ENCODE peak calls at places on chromosome 12, in eight cellular contexts. One of them, this sample, is unnamed.

GRCh38 chr12:94621662-94622359 is 28.5 kb downstream of the TMCC3 start:
- DNase-seq in natural killer cell: no peak
- DNase-seq in mammary epithelial cell: peak; percentile 99
- DNase-seq in PC-9: peak; percentile 93
- DNase-seq in heart right ventricle: no peak
- DNase-seq in H1: no peak
- DNase-seq in HFFc6: no peak
- DNase-seq in BE2C: no peak
- DNase-seq in this sample: no peak

GRCh38 chr12:92218394-92219077 is 72.9 kb upstream of the BTG1 start:
- DNase-seq in PC-9: no peak
- DNase-seq in natural killer cell: no peak
- DNase-seq in mammary epithelial cell: no peak
- DNase-seq in HFFc6: no peak
- DNase-seq in H1: no peak
- DNase-seq in BE2C: no peak
- DNase-seq in heart right ventricle: no peak
- DNase-seq in this sample: no peak

GRCh38 chr12:62761658-62762057 is 173.3 kb downstream of the PPM1H start:
- DNase-seq in BE2C: no peak
- DNase-seq in mammary epithelial cell: no peak
- DNase-seq in natural killer cell: no peak
- DNase-seq in HFFc6: no peak
- DNase-seq in PC-9: no peak
- DNase-seq in heart right ventricle: no peak
- DNase-seq in H1: no peak
- DNase-seq in this sample: no peak

GRCh38 chr12:47449797-47450196 is 256.0 kb downstream of the RPAP3 start:
- DNase-seq in mammary epithelial cell: no peak
- DNase-seq in HFFc6: no peak
- DNase-seq in H1: no peak
- DNase-seq in heart right ventricle: no peak
- DNase-seq in natural killer cell: no peak
- DNase-seq in PC-9: no peak
- DNase-seq in BE2C: no peak
- DNase-seq in this sample: no peak

GRCh38 chr12:452667-453210 is 7.0 kb upstream of the B4GALNT3 start:
- DNase-seq in PC-9: no peak
- DNase-seq in natural killer cell: peak; percentile 23
- DNase-seq in mammary epithelial cell: no peak
- DNase-seq in heart right ventricle: peak; percentile 55
- DNase-seq in BE2C: peak; percentile 40
- DNase-seq in HFFc6: no peak
- DNase-seq in H1: no peak
- DNase-seq in this sample: no peak

GRCh38 chr12:114166360-114166759 is 200.2 kb upstream of the RBM19 start:
- DNase-seq in natural killer cell: no peak
- DNase-seq in BE2C: peak; percentile 47
- DNase-seq in mammary epithelial cell: no peak
- DNase-seq in PC-9: no peak
- DNase-seq in heart right ventricle: no peak
- DNase-seq in HFFc6: peak; percentile 32
- DNase-seq in H1: peak; percentile 38
- DNase-seq in this sample: peak; percentile 62

GRCh38 chr12:115341442-115341841 is 657.5 kb upstream of the TBX3 start:
- DNase-seq in BE2C: no peak
- DNase-seq in heart right ventricle: peak; percentile 23
- DNase-seq in HFFc6: peak; percentile 99
- DNase-seq in natural killer cell: no peak
- DNase-seq in PC-9: no peak
- DNase-seq in mammary epithelial cell: peak; percentile 100
- DNase-seq in H1: no peak
- DNase-seq in this sample: no peak

GRCh38 chr12:42812086-42812485 is 222.5 kb upstream of the PRICKLE1 start:
- DNase-seq in natural killer cell: no peak
- DNase-seq in mammary epithelial cell: no peak
- DNase-seq in H1: no peak
- DNase-seq in BE2C: no peak
- DNase-seq in heart right ventricle: no peak
- DNase-seq in PC-9: no peak
- DNase-seq in HFFc6: no peak
- DNase-seq in this sample: no peak

GRCh38 chr12:32418221-32418620 is 18.9 kb downstream of the FGD4 start:
- DNase-seq in PC-9: no peak
- DNase-seq in mammary epithelial cell: no peak
- DNase-seq in heart right ventricle: no peak
- DNase-seq in HFFc6: no peak
- DNase-seq in natural killer cell: no peak
- DNase-seq in H1: no peak
- DNase-seq in BE2C: no peak
- DNase-seq in this sample: no peak

GRCh38 chr12:71354871-71355270 is 84.7 kb upstream of the LGR5 start:
- DNase-seq in natural killer cell: no peak
- DNase-seq in HFFc6: no peak
- DNase-seq in H1: no peak
- DNase-seq in heart right ventricle: no peak
- DNase-seq in PC-9: no peak
- DNase-seq in mammary epithelial cell: no peak
- DNase-seq in BE2C: no peak
- DNase-seq in this sample: no peak

GRCh38 chr12:106032141-106032925 is 106.4 kb downstream of the NUAK1 start:
- DNase-seq in natural killer cell: no peak
- DNase-seq in mammary epithelial cell: peak; percentile 7
- DNase-seq in heart right ventricle: no peak
- DNase-seq in PC-9: no peak
- DNase-seq in BE2C: no peak
- DNase-seq in HFFc6: no peak
- DNase-seq in H1: no peak
- DNase-seq in this sample: no peak

GRCh38 chr12:57902371-57903042 is 38.9 kb upstream of the ATP23 start:
- DNase-seq in PC-9: no peak
- DNase-seq in mammary epithelial cell: no peak
- DNase-seq in natural killer cell: no peak
- DNase-seq in H1: no peak
- DNase-seq in heart right ventricle: no peak
- DNase-seq in HFFc6: peak; percentile 13
- DNase-seq in BE2C: no peak
- DNase-seq in this sample: no peak

GRCh38 chr12:109714141-109714912 is 702 bp downstream of the FAM222A start:
- DNase-seq in natural killer cell: peak; percentile 54
- DNase-seq in BE2C: peak; percentile 84
- DNase-seq in mammary epithelial cell: peak; percentile 46
- DNase-seq in PC-9: no peak
- DNase-seq in H1: no peak
- DNase-seq in HFFc6: no peak
- DNase-seq in heart right ventricle: peak; percentile 72
- DNase-seq in this sample: peak; percentile 78

GRCh38 chr12:67039995-67040860 is 228.9 kb upstream of the CAND1 start:
- DNase-seq in mammary epithelial cell: no peak
- DNase-seq in HFFc6: no peak
- DNase-seq in natural killer cell: no peak
- DNase-seq in BE2C: no peak
- DNase-seq in heart right ventricle: no peak
- DNase-seq in PC-9: peak; percentile 69
- DNase-seq in H1: no peak
- DNase-seq in this sample: no peak

GRCh38 chr12:51922762-51923505 is 15.6 kb downstream of the ACVRL1 start:
- DNase-seq in PC-9: no peak
- DNase-seq in natural killer cell: no peak
- DNase-seq in heart right ventricle: no peak
- DNase-seq in BE2C: no peak
- DNase-seq in H1: no peak
- DNase-seq in HFFc6: peak; percentile 22
- DNase-seq in mammary epithelial cell: no peak
- DNase-seq in this sample: no peak
- TF ChIP-seq CTCF in PC-9: no peak
- TF ChIP-seq CTCF in natural killer cell: no peak
- TF ChIP-seq CTCF in heart right ventricle: peak; percentile 6
- TF ChIP-seq CTCF in BE2C: no peak
- TF ChIP-seq CTCF in H1: no peak
- TF ChIP-seq CTCF in HFFc6: no peak
- TF ChIP-seq CTCF in mammary epithelial cell: no peak
- TF ChIP-seq CTCF in this sample: no peak

DNA sequence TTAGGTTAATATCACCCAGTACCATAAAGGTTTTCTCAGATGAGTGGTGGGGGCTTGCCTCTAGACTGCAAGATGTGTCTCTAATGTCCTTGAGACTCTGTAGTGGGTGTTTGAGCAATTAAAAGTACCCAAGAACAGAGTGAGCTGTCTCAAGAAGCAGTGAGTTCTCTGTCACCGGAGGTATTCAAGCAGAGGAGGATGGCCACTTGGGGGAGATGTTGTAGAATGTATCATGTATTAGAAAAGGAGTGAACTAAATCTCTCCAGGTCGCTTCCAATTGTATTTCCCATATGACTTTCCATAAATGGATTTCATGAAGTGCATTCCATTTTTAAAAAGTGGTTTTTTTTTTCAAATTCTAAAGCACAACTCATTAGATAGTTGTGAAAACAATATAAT is 35.0 kb downstream of the SLC17A8 start:
- DNase-seq in H1: no peak
- DNase-seq in heart right ventricle: no peak
- DNase-seq in mammary epithelial cell: no peak
- DNase-seq in BE2C: no peak
- DNase-seq in PC-9: no peak
- DNase-seq in HFFc6: no peak
- DNase-seq in natural killer cell: no peak
- DNase-seq in this sample: no peak
- TF ChIP-seq CTCF in H1: peak; percentile 27
- TF ChIP-seq CTCF in heart right ventricle: peak; percentile 23
- TF ChIP-seq CTCF in mammary epithelial cell: peak; percentile 42
- TF ChIP-seq CTCF in BE2C: peak; percentile 10
- TF ChIP-seq CTCF in PC-9: no peak
- TF ChIP-seq CTCF in HFFc6: peak; percentile 18
- TF ChIP-seq CTCF in natural killer cell: no peak
- TF ChIP-seq CTCF in this sample: no peak

DNA sequence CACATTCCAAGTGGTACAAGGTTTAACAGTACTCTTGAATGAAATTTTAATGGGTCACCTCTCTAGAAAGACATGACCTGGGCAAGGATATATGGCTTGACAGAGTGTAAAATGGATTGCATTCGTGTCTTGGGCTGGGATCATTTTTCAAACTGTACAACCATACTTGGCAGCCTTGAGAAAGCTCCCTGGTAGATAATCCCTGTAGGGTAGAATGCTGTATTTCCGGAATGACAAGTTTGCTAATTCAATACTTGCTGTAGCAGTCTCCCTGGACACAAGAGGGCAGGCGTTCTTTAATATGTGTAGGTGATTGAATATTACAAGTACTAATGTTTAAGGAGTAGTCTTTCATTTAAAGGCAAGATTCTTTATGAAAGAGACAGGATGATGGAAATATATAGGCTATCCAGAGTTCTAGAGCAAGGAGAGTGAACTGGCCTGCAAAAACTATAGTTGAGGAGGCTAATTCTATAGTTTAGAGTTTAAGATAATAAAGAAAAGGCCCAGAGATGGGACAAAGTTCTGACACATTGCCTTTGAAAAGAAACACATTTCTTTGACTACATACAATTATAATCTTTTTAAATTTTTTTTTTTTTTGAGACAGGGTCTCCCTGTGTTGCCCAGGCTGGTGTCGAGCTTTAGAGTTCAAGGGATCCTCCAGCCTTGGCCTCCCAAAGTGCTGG is 53.4 kb downstream of the PLBD1 start:
- DNase-seq in natural killer cell: no peak
- DNase-seq in BE2C: no peak
- DNase-seq in HFFc6: peak; percentile 11
- DNase-seq in heart right ventricle: no peak
- DNase-seq in PC-9: peak; percentile 93
- DNase-seq in mammary epithelial cell: peak; percentile 84
- DNase-seq in H1: peak; percentile 5
- DNase-seq in this sample: no peak
- TF ChIP-seq CTCF in natural killer cell: no peak
- TF ChIP-seq CTCF in BE2C: peak; percentile 61
- TF ChIP-seq CTCF in HFFc6: peak; percentile 46
- TF ChIP-seq CTCF in heart right ventricle: peak; percentile 62
- TF ChIP-seq CTCF in PC-9: peak; percentile 79
- TF ChIP-seq CTCF in mammary epithelial cell: peak; percentile 78
- TF ChIP-seq CTCF in H1: peak; percentile 50
- TF ChIP-seq CTCF in this sample: peak; percentile 17

GRCh38 chr12:28132398-28132797 is 57.9 kb upstream of the CCDC91 start:
- DNase-seq in mammary epithelial cell: no peak
- DNase-seq in BE2C: no peak
- DNase-seq in HFFc6: no peak
- DNase-seq in H1: no peak
- DNase-seq in heart right ventricle: no peak
- DNase-seq in natural killer cell: no peak
- DNase-seq in PC-9: no peak
- DNase-seq in this sample: no peak

GRCh38 chr12:28129031-28129430 is 61.2 kb upstream of the CCDC91 start:
- DNase-seq in BE2C: no peak
- DNase-seq in PC-9: no peak
- DNase-seq in natural killer cell: no peak
- DNase-seq in HFFc6: peak; percentile 12
- DNase-seq in heart right ventricle: no peak
- DNase-seq in mammary epithelial cell: no peak
- DNase-seq in H1: no peak
- DNase-seq in this sample: no peak

GRCh38 chr12:28130234-28130624 is 60.0 kb upstream of the CCDC91 start:
- DNase-seq in mammary epithelial cell: no peak
- DNase-seq in HFFc6: no peak
- DNase-seq in BE2C: no peak
- DNase-seq in H1: no peak
- DNase-seq in natural killer cell: no peak
- DNase-seq in heart right ventricle: no peak
- DNase-seq in PC-9: no peak
- DNase-seq in this sample: no peak

GRCh38 chr12:28127455-28127854 is 62.8 kb upstream of the CCDC91 start:
- DNase-seq in mammary epithelial cell: peak; percentile 96
- DNase-seq in heart right ventricle: no peak
- DNase-seq in H1: no peak
- DNase-seq in HFFc6: no peak
- DNase-seq in BE2C: no peak
- DNase-seq in natural killer cell: no peak
- DNase-seq in PC-9: no peak
- DNase-seq in this sample: no peak

DNA sequence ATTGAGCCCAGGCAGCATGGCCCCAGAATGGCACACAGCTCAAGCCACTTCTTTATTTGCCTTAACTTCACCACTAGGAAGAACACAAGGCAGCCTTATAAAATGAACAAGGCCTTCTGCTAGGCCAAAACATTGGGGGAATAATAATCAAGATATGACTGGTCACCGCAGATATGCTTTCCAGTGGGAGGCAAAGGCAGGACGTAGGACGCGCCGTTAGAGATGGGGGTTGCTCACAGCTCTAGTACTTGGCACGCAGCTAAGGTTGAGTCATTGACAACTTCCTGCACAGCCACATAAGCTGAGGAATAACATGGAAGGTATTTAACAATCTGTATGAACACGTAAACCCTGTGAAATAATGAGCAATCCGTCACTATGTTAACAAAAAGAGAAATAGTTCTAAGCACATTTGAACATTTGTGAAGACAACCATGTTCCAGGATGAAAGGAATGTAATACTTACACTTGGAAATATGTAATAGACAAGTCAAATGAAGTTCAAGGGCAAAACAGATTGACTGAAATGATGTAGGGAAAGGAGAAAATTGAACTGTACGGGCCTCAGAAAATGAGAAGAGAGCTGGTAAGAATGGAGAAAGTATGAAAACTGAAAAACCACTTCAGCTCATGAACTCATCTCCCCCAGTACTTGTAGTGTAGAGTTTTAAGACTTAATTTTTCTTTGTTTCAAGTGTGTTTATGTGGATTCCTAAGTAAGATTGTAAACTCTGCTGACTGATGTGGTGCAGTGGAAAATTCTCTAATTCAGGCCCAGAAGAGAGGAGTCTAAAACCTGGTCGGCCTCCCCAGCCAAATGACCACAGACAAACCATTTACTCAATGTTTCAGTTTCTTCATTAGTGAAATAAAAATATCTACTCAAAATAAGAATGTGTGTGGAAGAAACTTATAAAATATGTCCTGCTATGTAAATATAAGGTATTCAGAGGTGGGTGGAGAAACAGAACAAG is 59.3 kb upstream of the CCDC91 start:
- DNase-seq in BE2C: no peak
- DNase-seq in mammary epithelial cell: peak; percentile 99
- DNase-seq in PC-9: peak; percentile 62
- DNase-seq in H1: no peak
- DNase-seq in HFFc6: peak; percentile 97
- DNase-seq in natural killer cell: no peak
- DNase-seq in heart right ventricle: no peak
- DNase-seq in this sample: no peak
- TF ChIP-seq CTCF in BE2C: no peak
- TF ChIP-seq CTCF in mammary epithelial cell: no peak
- TF ChIP-seq CTCF in PC-9: no peak
- TF ChIP-seq CTCF in H1: no peak
- TF ChIP-seq CTCF in HFFc6: no peak
- TF ChIP-seq CTCF in natural killer cell: no peak
- TF ChIP-seq CTCF in heart right ventricle: no peak
- TF ChIP-seq CTCF in this sample: no peak

This sample was measured in endothelial cell.